ENCODE peak calls at places on chromosomes 1 and 21, in ten cellular contexts. K is sciatic nerve; M is uterus; J is CD8-positive, alpha-beta T cell; B is ACHN; T is Kasumi-1; S is AG08396; N is right cardiac atrium; C is GM03348; H is activated CD4-positive, alpha-beta T cell treated with anti-CD3 and anti-CD28 coated beads for 4 hours. U is an unnamed sample.

GRCh38 chr1:108049083-108049819 is 84.3 kb upstream of the VAV3 start:
- DNase-seq in K (no peak), M (no peak), J (no peak), B (peak), T (peak), S (peak), N (peak), C (peak), H (no peak), U (peak)

GRCh38 chr1:53625049-53625448 is 113.9 kb downstream of the GLIS1 start:
- DNase-seq in K (peak), M (no peak), J (no peak), B (no peak), T (no peak), S (no peak), N (no peak), C (peak), H (no peak), U (no peak)

GRCh38 chr1:246332078-246332477 is 175.0 kb downstream of the SMYD3 start:
- DNase-seq in K (no peak), M (no peak), J (no peak), B (no peak), T (no peak), S (no peak), N (no peak), C (no peak), H (no peak), U (no peak)

GRCh38 chr1:177927021-177927596 is 42.7 kb downstream of the SEC16B start:
- DNase-seq in K (no peak), M (no peak), J (no peak), B (peak), T (no peak), S (peak), N (no peak), C (peak), H (no peak), U (no peak)

GRCh38 chr1:190373705-190374336 is 103.8 kb downstream of the BRINP3 start:
- DNase-seq in K (no peak), M (no peak), J (no peak), B (peak), T (peak), S (no peak), N (no peak), C (no peak), H (no peak), U (peak)

GRCh38 chr1:160095382-160096105 is 2.9 kb downstream of the IGSF8 start:
- DNase-seq in K (no peak), M (no peak), J (no peak), B (no peak), T (no peak), S (no peak), N (no peak), C (no peak), H (no peak), U (no peak)

GRCh38 chr1:235486321-235486720 is 17.9 kb downstream of the B3GALNT2 start:
- DNase-seq in K (no peak), M (no peak), J (no peak), B (no peak), T (no peak), S (no peak), N (no peak), C (no peak), H (no peak), U (no peak)

GRCh38 chr1:245587435-245588105 is 432.8 kb downstream of the KIF26B start:
- DNase-seq in K (no peak), M (no peak), J (no peak), B (no peak), T (no peak), S (no peak), N (no peak), C (no peak), H (no peak), U (no peak)

GRCh38 chr1:93692451-93692861 is 10.8 kb upstream of the BCAR3 start:
- DNase-seq in K (no peak), M (no peak), J (no peak), B (peak), T (no peak), S (no peak), N (no peak), C (no peak), H (no peak), U (no peak)

GRCh38 chr1:208595745-208596144 is 351.6 kb upstream of the PLXNA2 start:
- DNase-seq in K (no peak), M (peak), J (no peak), B (peak), T (no peak), S (peak), N (no peak), C (no peak), H (no peak), U (no peak)

GRCh38 chr1:53601031-53601745 is 137.8 kb downstream of the GLIS1 start:
- DNase-seq in K (peak), M (no peak), J (no peak), B (no peak), T (no peak), S (no peak), N (no peak), C (no peak), H (no peak), U (no peak)

GRCh38 chr21:34187935-34188334 is 114.6 kb downstream of the MRPS6 start:
- DNase-seq in K (peak), M (peak), J (no peak), B (no peak), T (no peak), S (no peak), N (peak), C (peak), H (no peak), U (no peak)

GRCh38 chr1:44217809-44218410 is 4.6 kb downstream of the DMAP1 start:
- DNase-seq in K (peak), M (peak), J (peak), B (peak), T (peak), S (peak), N (peak), C (peak), H (peak), U (peak)

GRCh38 chr1:40868051-40868723 is 6.0 kb upstream of the CITED4 start:
- DNase-seq in K (no peak), M (no peak), J (no peak), B (no peak), T (no peak), S (no peak), N (no peak), C (no peak), H (no peak), U (peak)

GRCh38 chr1:232335261-232335660 is 294.7 kb downstream of the SIPA1L2 start:
- DNase-seq in K (no peak), M (no peak), J (peak), B (no peak), T (no peak), S (no peak), N (no peak), C (no peak), H (no peak), U (no peak)

GRCh38 chr21:44867999-44868700 is 5.3 kb downstream of the PTTG1IP start:
- DNase-seq in K (no peak), M (no peak), J (peak), B (no peak), T (no peak), S (no peak), N (peak), C (no peak), H (peak), U (no peak)

GRCh38 chr1:247386695-247387094 is 29.3 kb upstream of the NLRP3 start:
- DNase-seq in K (no peak), M (no peak), J (no peak), B (no peak), T (no peak), S (peak), N (no peak), C (peak), H (no peak), U (no peak)

GRCh38 chr1:205633421-205633976 is 1.7 kb upstream of the ELK4 start:
- DNase-seq in K (no peak), M (no peak), J (no peak), B (no peak), T (no peak), S (peak), N (no peak), C (peak), H (no peak), U (peak)

GRCh38 chr1:240399381-240399780 is 212.6 kb downstream of the GREM2 start:
- DNase-seq in K (no peak), M (peak), J (no peak), B (peak), T (no peak), S (peak), N (no peak), C (peak), H (no peak), U (no peak)

GRCh38 chr1:147167361-147167760 is 4.9 kb downstream of the PRKAB2 start:
- DNase-seq in K (no peak), M (no peak), J (no peak), B (peak), T (no peak), S (peak), N (no peak), C (peak), H (no peak), U (peak)

GRCh38 chr21:44760376-44760775 is 41.2 kb downstream of the UBE2G2 start:
- DNase-seq in K (peak), M (no peak), J (no peak), B (no peak), T (no peak), S (no peak), N (no peak), C (no peak), H (no peak), U (no peak)

GRCh38 chr21:46118871-46119564 is 21.1 kb downstream of the COL6A2 start:
- DNase-seq in K (no peak), M (peak), J (peak), B (no peak), T (no peak), S (no peak), N (no peak), C (no peak), H (no peak), U (no peak)

GRCh38 chr1:217627431-217627830 is 3.5 kb downstream of the GPATCH2 start:
- DNase-seq in K (no peak), M (no peak), J (no peak), B (no peak), T (no peak), S (no peak), N (no peak), C (no peak), H (no peak), U (no peak)

GRCh38 chr1:84923317-84923716 is 30.3 kb upstream of the LPAR3 start:
- DNase-seq in K (no peak), M (no peak), J (no peak), B (no peak), T (no peak), S (no peak), N (no peak), C (no peak), H (no peak), U (no peak)

GRCh38 chr1:26110731-26111529 is 694 bp upstream of the PDIK1L start:
- DNase-seq in K (peak), M (peak), J (peak), B (peak), T (peak), S (peak), N (peak), C (peak), H (peak), U (peak)

GRCh38 chr1:9388628-9389184 is 96.0 kb downstream of the SPSB1 start:
- DNase-seq in K (no peak), M (no peak), J (no peak), B (peak), T (no peak), S (peak), N (no peak), C (peak), H (no peak), U (no peak)

GRCh38 chr1:145759713-145760112 is 40.4 kb downstream of the CD160 start:
- DNase-seq in K (no peak), M (no peak), J (no peak), B (no peak), T (no peak), S (no peak), N (no peak), C (no peak), H (no peak), U (no peak)

GRCh38 chr21:32353002-32353711 is 39.7 kb downstream of the URB1 start:
- DNase-seq in K (no peak), M (no peak), J (no peak), B (no peak), T (no peak), S (no peak), N (no peak), C (no peak), H (no peak), U (no peak)

GRCh38 chr21:46551636-46552241 is 53.1 kb downstream of the S100B start:
- DNase-seq in K (peak), M (no peak), J (peak), B (no peak), T (peak), S (no peak), N (peak), C (no peak), H (peak), U (no peak)

GRCh38 chr21:41121785-41122415 is 46.1 kb upstream of the BACE2 start:
- DNase-seq in K (peak), M (peak), J (no peak), B (peak), T (peak), S (peak), N (peak), C (peak), H (no peak), U (peak)

GRCh38 chr1:179082308-179083030 is 599 bp downstream of the TOR3A start:
- DNase-seq in K (no peak), M (no peak), J (peak), B (peak), T (peak), S (peak), N (peak), C (peak), H (peak), U (no peak)

GRCh38 chr1:25797939-25798338 is 2.1 kb upstream of the SELENON start:
- DNase-seq in K (no peak), M (no peak), J (peak), B (peak), T (peak), S (peak), N (peak), C (peak), H (peak), U (peak)